ENCODE peak calls at places on chromosomes 6 and 20, in six cellular contexts. L is CD8-positive, alpha-beta T cell; W is Right ventricle myocardium superior; V is gastrocnemius medialis; T is left cardiac atrium; H is right lobe of liver. K is an unnamed sample.

GRCh38 chr6:6875818-6876470 is 231.8 kb upstream of the RREB1 start:
- ATAC-seq in W (no peak), T (no peak), H (no peak), V (peak), L (no peak), K (no peak)

GRCh38 chr6:112428477-112428876 is 81.3 kb downstream of the RFPL4B start:
- ATAC-seq in L (no peak), V (no peak), T (no peak), H (no peak), W (no peak), K (no peak)

GRCh38 chr20:11718474-11719094 is 199.1 kb upstream of the BTBD3 start:
- ATAC-seq in T (no peak), V (no peak), H (no peak), L (no peak), W (no peak), K (no peak)

GRCh38 chr6:160300076-160300695 is 41.6 kb upstream of the SLC22A2 start:
- ATAC-seq in H (peak), T (no peak), W (peak), V (peak), L (no peak), K (no peak)

GRCh38 chr6:144922120-144922722 is 637.1 kb downstream of the UTRN start:
- ATAC-seq in V (no peak), L (no peak), W (no peak), H (peak), T (peak), K (no peak)

GRCh38 chr20:46830886-46831632 is 63.6 kb upstream of the EYA2 start:
- ATAC-seq in H (no peak), V (no peak), T (no peak), W (no peak), L (no peak), K (no peak)

GRCh38 chr6:30727920-30728605 is 7.9 kb downstream of the TUBB start:
- ATAC-seq in V (no peak), W (no peak), T (no peak), H (no peak), L (no peak), K (no peak)

GRCh38 chr20:46680684-46681031 is 8.6 kb downstream of the TP53RK start:
- ATAC-seq in V (no peak), W (no peak), T (no peak), H (no peak), L (no peak), K (no peak)

GRCh38 chr6:73329201-73329600 is 24.9 kb downstream of the DPPA5 start:
- ATAC-seq in L (no peak), T (no peak), W (no peak), V (no peak), H (no peak), K (peak)

GRCh38 chr6:84284428-84285033 is 57.1 kb upstream of the CEP162 start:
- ATAC-seq in V (no peak), L (no peak), T (no peak), H (peak), W (no peak), K (no peak)

GRCh38 chr6:33828764-33829731 is 25.2 kb upstream of the MLN start:
- ATAC-seq in T (peak), H (no peak), L (no peak), V (no peak), W (peak), K (no peak)

GRCh38 chr6:116019428-116019827 is 41.3 kb downstream of the FRK start:
- ATAC-seq in T (no peak), V (no peak), W (no peak), H (no peak), L (no peak), K (no peak)